ENCODE peak calls at places on chromosomes 13 and 19, in ten cellular contexts. One of them, this sample, is unnamed.

GRCh38 chr19:632228-633067 is 889 bp downstream of the POLRMT start:
- DNase-seq in GF-D8: peak; percentile 26
- DNase-seq in amygdala: no peak
- DNase-seq in activated T-helper 1 cell treated with anti-CD3 and anti-CD28 coated beads, Interleukin-2, amount 50 U/mL, for 16 hours: no peak
- DNase-seq in stimulated activated CD8-positive, alpha-beta memory T cell treated with anti-CD3 and anti-CD28 coated beads, Interleukin-15, amount 100 ng/mL, for 24 hours: no peak
- DNase-seq in psoas muscle: no peak
- DNase-seq in hepatic stellate cell: peak; percentile 73
- DNase-seq in GM12878: no peak
- DNase-seq in K562: peak; percentile 74
- DNase-seq in colonic mucosa: peak; percentile 77
- DNase-seq in this sample: no peak

GRCh38 chr13:99155821-99156220 is 44.8 kb upstream of the UBAC2 start:
- DNase-seq in stimulated activated CD8-positive, alpha-beta memory T cell treated with anti-CD3 and anti-CD28 coated beads, Interleukin-15, amount 100 ng/mL, for 24 hours: no peak
- DNase-seq in activated T-helper 1 cell treated with anti-CD3 and anti-CD28 coated beads, Interleukin-2, amount 50 U/mL, for 16 hours: no peak
- DNase-seq in hepatic stellate cell: no peak
- DNase-seq in GF-D8: no peak
- DNase-seq in K562: no peak
- DNase-seq in GM12878: no peak
- DNase-seq in amygdala: no peak
- DNase-seq in psoas muscle: no peak
- DNase-seq in colonic mucosa: no peak
- DNase-seq in this sample: no peak

GRCh38 chr19:19146000-19146608 is 7.8 kb upstream of the TMEM161A start:
- DNase-seq in colonic mucosa: peak; percentile 88
- DNase-seq in psoas muscle: peak; percentile 83
- DNase-seq in hepatic stellate cell: peak; percentile 81
- DNase-seq in activated T-helper 1 cell treated with anti-CD3 and anti-CD28 coated beads, Interleukin-2, amount 50 U/mL, for 16 hours: peak; percentile 86
- DNase-seq in K562: peak; percentile 87
- DNase-seq in amygdala: peak; percentile 26
- DNase-seq in GF-D8: no peak
- DNase-seq in stimulated activated CD8-positive, alpha-beta memory T cell treated with anti-CD3 and anti-CD28 coated beads, Interleukin-15, amount 100 ng/mL, for 24 hours: peak; percentile 93
- DNase-seq in GM12878: no peak
- DNase-seq in this sample: peak; percentile 72

GRCh38 chr19:43651758-43652545 is 12.3 kb upstream of the CADM4 start:
- DNase-seq in stimulated activated CD8-positive, alpha-beta memory T cell treated with anti-CD3 and anti-CD28 coated beads, Interleukin-15, amount 100 ng/mL, for 24 hours: no peak
- DNase-seq in colonic mucosa: peak; percentile 61
- DNase-seq in psoas muscle: peak; percentile 48
- DNase-seq in GF-D8: no peak
- DNase-seq in activated T-helper 1 cell treated with anti-CD3 and anti-CD28 coated beads, Interleukin-2, amount 50 U/mL, for 16 hours: no peak
- DNase-seq in GM12878: no peak
- DNase-seq in K562: peak; percentile 66
- DNase-seq in hepatic stellate cell: peak; percentile 75
- DNase-seq in amygdala: peak; percentile 40
- DNase-seq in this sample: peak; percentile 12

GRCh38 chr13:44810067-44810840 is 179.0 kb downstream of the NUFIP1 start:
- DNase-seq in K562: no peak
- DNase-seq in stimulated activated CD8-positive, alpha-beta memory T cell treated with anti-CD3 and anti-CD28 coated beads, Interleukin-15, amount 100 ng/mL, for 24 hours: no peak
- DNase-seq in colonic mucosa: peak; percentile 64
- DNase-seq in amygdala: no peak
- DNase-seq in psoas muscle: no peak
- DNase-seq in GM12878: no peak
- DNase-seq in activated T-helper 1 cell treated with anti-CD3 and anti-CD28 coated beads, Interleukin-2, amount 50 U/mL, for 16 hours: no peak
- DNase-seq in hepatic stellate cell: no peak
- DNase-seq in GF-D8: no peak
- DNase-seq in this sample: no peak

GRCh38 chr13:40476175-40476958 is 190.1 kb downstream of the FOXO1 start:
- DNase-seq in K562: no peak
- DNase-seq in amygdala: no peak
- DNase-seq in activated T-helper 1 cell treated with anti-CD3 and anti-CD28 coated beads, Interleukin-2, amount 50 U/mL, for 16 hours: no peak
- DNase-seq in stimulated activated CD8-positive, alpha-beta memory T cell treated with anti-CD3 and anti-CD28 coated beads, Interleukin-15, amount 100 ng/mL, for 24 hours: no peak
- DNase-seq in GF-D8: no peak
- DNase-seq in colonic mucosa: no peak
- DNase-seq in psoas muscle: no peak
- DNase-seq in GM12878: no peak
- DNase-seq in hepatic stellate cell: peak; percentile 73
- DNase-seq in this sample: no peak

GRCh38 chr19:1923319-1923718 is 17.7 kb upstream of the CSNK1G2 start:
- DNase-seq in colonic mucosa: no peak
- DNase-seq in GM12878: no peak
- DNase-seq in hepatic stellate cell: no peak
- DNase-seq in stimulated activated CD8-positive, alpha-beta memory T cell treated with anti-CD3 and anti-CD28 coated beads, Interleukin-15, amount 100 ng/mL, for 24 hours: no peak
- DNase-seq in activated T-helper 1 cell treated with anti-CD3 and anti-CD28 coated beads, Interleukin-2, amount 50 U/mL, for 16 hours: no peak
- DNase-seq in GF-D8: no peak
- DNase-seq in amygdala: no peak
- DNase-seq in psoas muscle: no peak
- DNase-seq in K562: no peak
- DNase-seq in this sample: no peak

GRCh38 chr19:8478605-8479004 is 23.8 kb downstream of the PRAM1 start:
- DNase-seq in activated T-helper 1 cell treated with anti-CD3 and anti-CD28 coated beads, Interleukin-2, amount 50 U/mL, for 16 hours: no peak
- DNase-seq in colonic mucosa: no peak
- DNase-seq in stimulated activated CD8-positive, alpha-beta memory T cell treated with anti-CD3 and anti-CD28 coated beads, Interleukin-15, amount 100 ng/mL, for 24 hours: no peak
- DNase-seq in amygdala: no peak
- DNase-seq in GM12878: no peak
- DNase-seq in GF-D8: no peak
- DNase-seq in hepatic stellate cell: no peak
- DNase-seq in K562: no peak
- DNase-seq in psoas muscle: no peak
- DNase-seq in this sample: no peak

GRCh38 chr13:30796132-30796832 is 60.9 kb downstream of the ALOX5AP start:
- DNase-seq in activated T-helper 1 cell treated with anti-CD3 and anti-CD28 coated beads, Interleukin-2, amount 50 U/mL, for 16 hours: no peak
- DNase-seq in psoas muscle: no peak
- DNase-seq in stimulated activated CD8-positive, alpha-beta memory T cell treated with anti-CD3 and anti-CD28 coated beads, Interleukin-15, amount 100 ng/mL, for 24 hours: no peak
- DNase-seq in GF-D8: no peak
- DNase-seq in GM12878: peak; percentile 45
- DNase-seq in amygdala: no peak
- DNase-seq in hepatic stellate cell: peak; percentile 57
- DNase-seq in K562: no peak
- DNase-seq in colonic mucosa: no peak
- DNase-seq in this sample: no peak

GRCh38 chr19:35885225-35885624 is 15.1 kb downstream of the NFKBID start:
- DNase-seq in activated T-helper 1 cell treated with anti-CD3 and anti-CD28 coated beads, Interleukin-2, amount 50 U/mL, for 16 hours: no peak
- DNase-seq in colonic mucosa: no peak
- DNase-seq in hepatic stellate cell: no peak
- DNase-seq in GF-D8: no peak
- DNase-seq in amygdala: no peak
- DNase-seq in psoas muscle: no peak
- DNase-seq in stimulated activated CD8-positive, alpha-beta memory T cell treated with anti-CD3 and anti-CD28 coated beads, Interleukin-15, amount 100 ng/mL, for 24 hours: no peak
- DNase-seq in K562: no peak
- DNase-seq in GM12878: no peak
- DNase-seq in this sample: no peak

GRCh38 chr13:92407858-92408257 is 818.7 kb upstream of the GPC6 start:
- DNase-seq in K562: no peak
- DNase-seq in hepatic stellate cell: no peak
- DNase-seq in amygdala: no peak
- DNase-seq in colonic mucosa: no peak
- DNase-seq in GM12878: no peak
- DNase-seq in activated T-helper 1 cell treated with anti-CD3 and anti-CD28 coated beads, Interleukin-2, amount 50 U/mL, for 16 hours: no peak
- DNase-seq in GF-D8: no peak
- DNase-seq in stimulated activated CD8-positive, alpha-beta memory T cell treated with anti-CD3 and anti-CD28 coated beads, Interleukin-15, amount 100 ng/mL, for 24 hours: no peak
- DNase-seq in psoas muscle: no peak
- DNase-seq in this sample: no peak

GRCh38 chr13:95948646-95949045 is 104.6 kb downstream of the UGGT2 start:
- DNase-seq in activated T-helper 1 cell treated with anti-CD3 and anti-CD28 coated beads, Interleukin-2, amount 50 U/mL, for 16 hours: no peak
- DNase-seq in colonic mucosa: no peak
- DNase-seq in psoas muscle: no peak
- DNase-seq in K562: no peak
- DNase-seq in GF-D8: no peak
- DNase-seq in stimulated activated CD8-positive, alpha-beta memory T cell treated with anti-CD3 and anti-CD28 coated beads, Interleukin-15, amount 100 ng/mL, for 24 hours: no peak
- DNase-seq in hepatic stellate cell: no peak
- DNase-seq in amygdala: no peak
- DNase-seq in GM12878: no peak
- DNase-seq in this sample: no peak

GRCh38 chr13:43881580-43881979 is 1.9 kb downstream of the LACC1 start:
- DNase-seq in amygdala: no peak
- DNase-seq in hepatic stellate cell: no peak
- DNase-seq in psoas muscle: no peak
- DNase-seq in colonic mucosa: no peak
- DNase-seq in GF-D8: no peak
- DNase-seq in GM12878: no peak
- DNase-seq in K562: no peak
- DNase-seq in activated T-helper 1 cell treated with anti-CD3 and anti-CD28 coated beads, Interleukin-2, amount 50 U/mL, for 16 hours: no peak
- DNase-seq in stimulated activated CD8-positive, alpha-beta memory T cell treated with anti-CD3 and anti-CD28 coated beads, Interleukin-15, amount 100 ng/mL, for 24 hours: no peak
- DNase-seq in this sample: no peak

GRCh38 chr13:70310720-70311119 is 202.5 kb upstream of the KLHL1 start:
- DNase-seq in K562: no peak
- DNase-seq in stimulated activated CD8-positive, alpha-beta memory T cell treated with anti-CD3 and anti-CD28 coated beads, Interleukin-15, amount 100 ng/mL, for 24 hours: no peak
- DNase-seq in GF-D8: peak; percentile 24
- DNase-seq in activated T-helper 1 cell treated with anti-CD3 and anti-CD28 coated beads, Interleukin-2, amount 50 U/mL, for 16 hours: no peak
- DNase-seq in amygdala: no peak
- DNase-seq in colonic mucosa: peak; percentile 21
- DNase-seq in hepatic stellate cell: no peak
- DNase-seq in psoas muscle: no peak
- DNase-seq in GM12878: no peak
- DNase-seq in this sample: no peak

GRCh38 chr13:65275838-65276630 is 1954.1 kb downstream of the PCDH9 start:
- DNase-seq in stimulated activated CD8-positive, alpha-beta memory T cell treated with anti-CD3 and anti-CD28 coated beads, Interleukin-15, amount 100 ng/mL, for 24 hours: no peak
- DNase-seq in psoas muscle: no peak
- DNase-seq in amygdala: no peak
- DNase-seq in K562: no peak
- DNase-seq in activated T-helper 1 cell treated with anti-CD3 and anti-CD28 coated beads, Interleukin-2, amount 50 U/mL, for 16 hours: no peak
- DNase-seq in GM12878: no peak
- DNase-seq in colonic mucosa: no peak
- DNase-seq in GF-D8: no peak
- DNase-seq in hepatic stellate cell: no peak
- DNase-seq in this sample: no peak

This sample was measured in gastrocnemius medialis.